ENCODE peak calls at places on chromosomes 7 and 10, in seven cellular contexts. One of them, this sample, is unnamed.

GRCh38 chr10:127040756-127041155 is 135.5 kb downstream of the DOCK1 start:
- DNase-seq in adrenal gland: no peak
- DNase-seq in GM12878: no peak
- DNase-seq in stomach: no peak
- DNase-seq in heart left ventricle: no peak
- DNase-seq in ovary: no peak
- DNase-seq in Peyer's patch: no peak
- DNase-seq in this sample: no peak

GRCh38 chr7:8143151-8143874 is 118.7 kb downstream of the ICA1 start:
- DNase-seq in adrenal gland: no peak
- DNase-seq in GM12878: no peak
- DNase-seq in stomach: no peak
- DNase-seq in heart left ventricle: no peak
- DNase-seq in ovary: no peak
- DNase-seq in Peyer's patch: no peak
- DNase-seq in this sample: no peak

GRCh38 chr10:110357252-110357780 is 52.6 kb upstream of the SMNDC1 start:
- DNase-seq in adrenal gland: no peak
- DNase-seq in GM12878: peak
- DNase-seq in stomach: no peak
- DNase-seq in heart left ventricle: no peak
- DNase-seq in ovary: peak
- DNase-seq in Peyer's patch: no peak
- DNase-seq in this sample: no peak

GRCh38 chr10:105650311-105650710 is 1009.2 kb downstream of the SORCS3 start:
- DNase-seq in adrenal gland: no peak
- DNase-seq in GM12878: no peak
- DNase-seq in stomach: no peak
- DNase-seq in heart left ventricle: no peak
- DNase-seq in ovary: no peak
- DNase-seq in Peyer's patch: no peak
- DNase-seq in this sample: no peak

GRCh38 chr10:14009315-14010082 is 321.2 kb downstream of the FRMD4A start:
- DNase-seq in adrenal gland: no peak
- DNase-seq in GM12878: peak
- DNase-seq in stomach: no peak
- DNase-seq in heart left ventricle: no peak
- DNase-seq in ovary: no peak
- DNase-seq in Peyer's patch: no peak
- DNase-seq in this sample: no peak

GRCh38 chr7:80748302-80749042 is 110.0 kb downstream of the CD36 start:
- DNase-seq in adrenal gland: no peak
- DNase-seq in GM12878: no peak
- DNase-seq in stomach: no peak
- DNase-seq in heart left ventricle: no peak
- DNase-seq in ovary: no peak
- DNase-seq in Peyer's patch: no peak
- DNase-seq in this sample: no peak

GRCh38 chr7:155355176-155355575 is 57.5 kb downstream of the INSIG1 start:
- DNase-seq in adrenal gland: no peak
- DNase-seq in GM12878: no peak
- DNase-seq in stomach: no peak
- DNase-seq in heart left ventricle: no peak
- DNase-seq in ovary: no peak
- DNase-seq in Peyer's patch: peak
- DNase-seq in this sample: no peak

GRCh38 chr7:116679495-116679894 is 7.5 kb downstream of the MET start:
- DNase-seq in adrenal gland: no peak
- DNase-seq in GM12878: no peak
- DNase-seq in stomach: no peak
- DNase-seq in heart left ventricle: no peak
- DNase-seq in ovary: no peak
- DNase-seq in Peyer's patch: no peak
- DNase-seq in this sample: no peak

GRCh38 chr7:89514970-89515369 is 639.3 kb upstream of the STEAP1 start:
- DNase-seq in adrenal gland: no peak
- DNase-seq in GM12878: no peak
- DNase-seq in stomach: no peak
- DNase-seq in heart left ventricle: no peak
- DNase-seq in ovary: no peak
- DNase-seq in Peyer's patch: no peak
- DNase-seq in this sample: no peak

GRCh38 chr7:67251986-67252558 is 255.4 kb downstream of the TYW1 start:
- DNase-seq in adrenal gland: no peak
- DNase-seq in GM12878: no peak
- DNase-seq in stomach: no peak
- DNase-seq in heart left ventricle: no peak
- DNase-seq in ovary: no peak
- DNase-seq in Peyer's patch: no peak
- DNase-seq in this sample: no peak

DNA sequence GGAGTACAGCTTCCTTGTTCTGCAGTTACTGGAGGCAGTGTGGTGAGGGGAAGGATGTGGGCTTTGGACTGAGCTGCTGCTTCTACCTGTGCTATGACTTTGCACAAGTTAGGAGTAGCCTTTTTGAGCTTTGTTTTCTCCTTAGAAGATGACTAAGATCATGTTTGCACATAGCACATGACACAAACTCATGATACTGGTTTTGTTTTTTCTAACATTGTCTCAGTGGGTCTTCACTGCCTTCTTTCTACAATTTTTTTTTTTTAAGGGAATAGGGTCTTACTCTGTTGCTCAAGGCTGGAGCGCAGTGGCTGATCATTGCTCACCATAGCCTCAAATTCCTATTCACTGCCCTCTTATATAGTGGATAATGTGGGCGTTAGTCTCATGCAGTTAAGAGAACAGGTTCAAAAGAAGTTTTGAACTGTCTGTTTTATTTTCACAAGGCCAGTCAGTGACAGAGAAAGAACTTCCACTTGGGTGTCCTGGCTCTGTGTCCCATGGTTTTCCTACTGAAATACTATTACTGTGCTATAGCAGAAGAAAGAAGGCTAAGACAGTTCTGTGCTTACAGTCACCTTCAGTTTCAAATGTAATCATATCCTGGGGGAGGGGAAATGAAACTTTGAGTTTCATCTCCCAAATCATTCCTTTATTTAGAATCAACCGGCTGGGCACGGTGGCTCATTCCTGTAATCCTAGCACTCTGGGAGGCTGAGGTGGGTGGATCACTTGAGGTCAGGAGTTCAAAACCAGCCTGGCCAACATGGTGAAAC is 72.0 kb downstream of the KAT6B start:
- DNase-seq in adrenal gland: no peak
- DNase-seq in GM12878: peak
- DNase-seq in stomach: no peak
- DNase-seq in heart left ventricle: no peak
- DNase-seq in ovary: no peak
- DNase-seq in Peyer's patch: no peak
- DNase-seq in this sample: no peak
- TF ChIP-seq POLR2A in adrenal gland: no peak
- TF ChIP-seq POLR2A in GM12878: peak
- TF ChIP-seq POLR2A in stomach: no peak
- TF ChIP-seq POLR2A in heart left ventricle: no peak
- TF ChIP-seq POLR2A in ovary: no peak
- TF ChIP-seq POLR2A in Peyer's patch: no peak
- TF ChIP-seq POLR2A in this sample: no peak

DNA sequence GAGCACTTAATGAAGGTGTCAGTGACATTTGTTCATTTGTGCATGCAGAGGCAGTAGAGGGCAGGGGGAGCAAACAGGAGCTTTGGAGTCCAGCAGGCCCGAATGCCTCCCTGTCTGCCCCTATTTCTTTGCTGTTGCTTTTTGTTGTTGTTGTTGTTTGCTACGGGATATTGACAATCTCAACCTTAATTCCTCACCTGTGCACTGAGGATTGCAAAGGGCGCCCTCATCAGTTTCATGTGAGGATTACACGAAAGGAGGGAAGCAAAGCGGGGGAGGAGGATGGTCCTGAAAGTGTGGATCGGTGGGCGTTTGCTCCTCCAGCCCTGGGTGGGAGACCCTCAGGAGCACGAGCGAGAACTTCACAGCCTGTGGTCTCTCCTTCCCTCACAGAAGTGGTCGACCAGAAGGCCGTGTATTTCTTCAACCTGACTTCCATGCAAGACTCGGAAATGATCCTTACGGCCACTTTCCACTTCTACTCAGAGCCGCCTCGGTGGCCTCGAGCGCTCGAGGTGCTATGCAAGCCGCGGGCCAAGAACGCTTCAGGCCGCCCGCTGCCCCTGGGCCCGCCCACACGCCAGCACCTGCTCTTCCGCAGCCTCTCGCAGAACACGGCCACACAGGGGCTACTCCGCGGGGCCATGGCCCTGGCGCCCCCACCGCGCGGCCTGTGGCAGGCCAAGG is 9.5 kb downstream of the GDF10 start:
- DNase-seq in adrenal gland: no peak
- DNase-seq in GM12878: no peak
- DNase-seq in stomach: no peak
- DNase-seq in heart left ventricle: no peak
- DNase-seq in ovary: no peak
- DNase-seq in Peyer's patch: peak
- DNase-seq in this sample: peak
- TF ChIP-seq CTCF in adrenal gland: peak
- TF ChIP-seq CTCF in GM12878: peak
- TF ChIP-seq CTCF in stomach: no peak
- TF ChIP-seq CTCF in heart left ventricle: no peak
- TF ChIP-seq CTCF in ovary: no peak
- TF ChIP-seq CTCF in Peyer's patch: peak
- TF ChIP-seq CTCF in this sample: no peak

GRCh38 chr10:114399576-114399975 is 4.7 kb downstream of the AFAP1L2 start:
- DNase-seq in adrenal gland: no peak
- DNase-seq in GM12878: no peak
- DNase-seq in stomach: no peak
- DNase-seq in heart left ventricle: no peak
- DNase-seq in ovary: no peak
- DNase-seq in Peyer's patch: no peak
- DNase-seq in this sample: no peak

GRCh38 chr10:114395361-114396022 is 8.8 kb downstream of the AFAP1L2 start:
- DNase-seq in adrenal gland: no peak
- DNase-seq in GM12878: no peak
- DNase-seq in stomach: no peak
- DNase-seq in heart left ventricle: no peak
- DNase-seq in ovary: no peak
- DNase-seq in Peyer's patch: no peak
- DNase-seq in this sample: no peak

GRCh38 chr10:114396455-114396854 is 7.8 kb downstream of the AFAP1L2 start:
- DNase-seq in adrenal gland: no peak
- DNase-seq in GM12878: no peak
- DNase-seq in stomach: no peak
- DNase-seq in heart left ventricle: no peak
- DNase-seq in ovary: no peak
- DNase-seq in Peyer's patch: no peak
- DNase-seq in this sample: no peak

GRCh38 chr10:114398587-114399331 is 5.5 kb downstream of the AFAP1L2 start:
- DNase-seq in adrenal gland: no peak
- DNase-seq in GM12878: no peak
- DNase-seq in stomach: no peak
- DNase-seq in heart left ventricle: no peak
- DNase-seq in ovary: no peak
- DNase-seq in Peyer's patch: no peak
- DNase-seq in this sample: no peak

DNA sequence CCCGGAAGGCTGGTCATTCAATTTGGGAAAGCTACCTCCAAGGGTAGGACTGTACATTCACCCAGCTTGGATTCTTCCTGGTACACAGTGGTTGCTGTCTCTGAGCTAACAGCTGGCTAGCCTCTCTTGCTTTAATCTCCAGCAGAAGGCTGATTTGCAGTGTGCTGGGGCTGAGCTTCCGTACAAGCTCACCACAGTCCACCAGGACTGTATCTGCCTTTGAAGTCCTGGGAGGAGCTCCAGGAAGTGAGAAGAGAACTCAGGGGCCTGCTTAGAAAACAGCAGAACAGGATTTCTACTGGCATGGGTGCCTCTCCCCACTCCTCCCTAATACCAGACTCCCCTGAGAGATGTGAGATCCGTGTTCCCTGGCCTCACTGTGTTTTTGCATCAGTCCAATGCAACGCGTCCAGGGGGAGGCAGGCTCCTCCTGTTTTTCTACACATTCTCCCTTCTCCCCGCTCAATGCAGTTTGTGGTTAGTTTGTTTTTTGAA is 6.6 kb downstream of the AFAP1L2 start:
- DNase-seq in adrenal gland: no peak
- DNase-seq in GM12878: no peak
- DNase-seq in stomach: no peak
- DNase-seq in heart left ventricle: no peak
- DNase-seq in ovary: peak
- DNase-seq in Peyer's patch: no peak
- DNase-seq in this sample: no peak
- H3K4me3 ChIP-seq in adrenal gland: no peak
- H3K4me3 ChIP-seq in GM12878: no peak
- H3K4me3 ChIP-seq in stomach: peak
- H3K4me3 ChIP-seq in heart left ventricle: no peak
- H3K4me3 ChIP-seq in ovary: peak
- H3K4me3 ChIP-seq in Peyer's patch: no peak
- H3K4me3 ChIP-seq in this sample: no peak

GRCh38 chr10:124688889-124689670 is 55.1 kb downstream of the FAM53B start:
- DNase-seq in adrenal gland: no peak
- DNase-seq in GM12878: peak
- DNase-seq in stomach: no peak
- DNase-seq in heart left ventricle: no peak
- DNase-seq in ovary: no peak
- DNase-seq in Peyer's patch: no peak
- DNase-seq in this sample: no peak

GRCh38 chr10:124690971-124691370 is 53.2 kb downstream of the FAM53B start:
- DNase-seq in adrenal gland: no peak
- DNase-seq in GM12878: no peak
- DNase-seq in stomach: no peak
- DNase-seq in heart left ventricle: no peak
- DNase-seq in ovary: no peak
- DNase-seq in Peyer's patch: no peak
- DNase-seq in this sample: no peak

GRCh38 chr10:124691448-124692435 is 52.4 kb downstream of the FAM53B start:
- DNase-seq in adrenal gland: no peak
- DNase-seq in GM12878: no peak
- DNase-seq in stomach: no peak
- DNase-seq in heart left ventricle: no peak
- DNase-seq in ovary: no peak
- DNase-seq in Peyer's patch: no peak
- DNase-seq in this sample: peak

GRCh38 chr10:124688366-124688765 is 55.8 kb downstream of the FAM53B start:
- DNase-seq in adrenal gland: no peak
- DNase-seq in GM12878: no peak
- DNase-seq in stomach: no peak
- DNase-seq in heart left ventricle: no peak
- DNase-seq in ovary: no peak
- DNase-seq in Peyer's patch: no peak
- DNase-seq in this sample: no peak

DNA sequence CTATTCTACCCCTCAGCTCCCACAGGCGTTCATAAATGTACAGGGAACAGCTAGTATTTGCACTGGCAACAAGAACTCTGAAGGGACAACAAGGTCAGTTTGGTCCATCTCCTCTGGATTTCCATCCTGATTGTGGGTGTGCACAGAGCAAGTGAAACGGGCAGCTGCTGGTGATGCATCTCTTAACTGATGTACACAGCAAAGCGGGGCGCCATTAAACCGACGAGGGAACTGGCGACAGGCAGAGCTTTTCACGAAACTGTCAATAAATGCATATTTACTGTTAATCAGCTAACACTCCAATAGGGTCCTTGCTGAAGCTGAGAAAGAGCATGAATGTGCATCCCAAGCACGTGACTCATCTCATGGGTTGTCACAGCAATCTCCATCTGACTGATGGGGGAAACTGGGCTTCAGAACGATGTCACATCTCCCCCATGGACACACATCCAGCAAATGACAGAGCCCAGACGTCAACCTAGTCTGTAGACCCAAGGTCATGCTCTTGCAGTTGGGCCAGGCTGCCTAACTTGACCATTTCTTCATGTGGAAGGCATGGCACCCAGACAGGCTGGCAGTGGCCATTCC is 54.2 kb downstream of the FAM53B start:
- DNase-seq in adrenal gland: no peak
- DNase-seq in GM12878: no peak
- DNase-seq in stomach: no peak
- DNase-seq in heart left ventricle: no peak
- DNase-seq in ovary: no peak
- DNase-seq in Peyer's patch: no peak
- DNase-seq in this sample: no peak
- TF ChIP-seq POLR2A in adrenal gland: no peak
- TF ChIP-seq POLR2A in GM12878: no peak
- TF ChIP-seq POLR2A in stomach: no peak
- TF ChIP-seq POLR2A in heart left ventricle: no peak
- TF ChIP-seq POLR2A in ovary: no peak
- TF ChIP-seq POLR2A in Peyer's patch: no peak
- TF ChIP-seq POLR2A in this sample: no peak